ENCODE peak calls at places on chromosomes 7 and 10, in eight cellular contexts. L, P, I, K, T, Y, A and C are unnamed samples.

GRCh38 chr10:74586088-74586585 is 240.3 kb upstream of the KAT6B start:
- ATAC-seq in K (no peak), Y (peak), A (peak), I (peak), T (peak), P (no peak), L (peak), C (peak)

GRCh38 chr7:149855368-149856305 is 17.5 kb downstream of the ZNF862 start:
- ATAC-seq in Y (peak), I (no peak), L (no peak), A (no peak), T (peak), P (peak), K (peak), C (peak)

GRCh38 chr10:96700477-96701099 is 19.7 kb downstream of the PIK3AP1 start:
- ATAC-seq in P (no peak), Y (no peak), I (peak), L (no peak), T (no peak), K (no peak), A (peak), C (no peak)

GRCh38 chr10:70549351-70549961 is 53.1 kb downstream of the PRF1 start:
- ATAC-seq in A (no peak), Y (peak), K (no peak), P (peak), T (peak), L (peak), I (no peak), C (peak)

GRCh38 chr10:15624405-15625191 is 95.1 kb downstream of the ITGA8 start:
- ATAC-seq in Y (no peak), L (no peak), I (no peak), P (peak), A (no peak), T (no peak), K (no peak), C (no peak)

GRCh38 chr7:28033386-28033785 is 147.2 kb downstream of the JAZF1 start:
- ATAC-seq in K (no peak), A (no peak), L (no peak), P (no peak), I (no peak), T (no peak), Y (no peak), C (no peak)

GRCh38 chr7:108094375-108094774 is 35.8 kb downstream of the LAMB4 start:
- ATAC-seq in I (no peak), P (peak), Y (no peak), L (no peak), T (no peak), A (no peak), K (no peak), C (peak)

GRCh38 chr7:127588697-127589482 is 679 bp downstream of the ARF5 start:
- ATAC-seq in Y (peak), I (peak), T (peak), P (peak), L (peak), A (peak), K (peak), C (peak)

GRCh38 chr10:86046845-86047460 is 319.6 kb downstream of the GRID1 start:
- ATAC-seq in T (peak), I (no peak), Y (peak), K (no peak), A (peak), P (no peak), L (no peak), C (no peak)

GRCh38 chr10:103431902-103432301 is 20.3 kb downstream of the CALHM2 start:
- ATAC-seq in A (no peak), I (no peak), L (no peak), K (peak), P (no peak), T (peak), Y (no peak), C (no peak)

GRCh38 chr10:34985823-34986222 is 104.3 kb downstream of the CUL2 start:
- ATAC-seq in P (no peak), L (no peak), K (peak), I (no peak), Y (no peak), T (no peak), A (no peak), C (peak)

GRCh38 chr10:89001024-89001423 is 10.4 kb downstream of the FAS start:
- ATAC-seq in Y (peak), T (peak), A (peak), P (no peak), L (peak), K (no peak), I (peak), C (peak)

GRCh38 chr10:87836098-87836497 is 18.1 kb upstream of the ATAD1 start:
- ATAC-seq in K (no peak), Y (no peak), A (no peak), T (no peak), L (no peak), I (no peak), P (no peak), C (no peak)

GRCh38 chr7:36979810-36980248 is 255.5 kb upstream of the AOAH start:
- ATAC-seq in A (no peak), Y (no peak), T (no peak), I (no peak), K (no peak), P (no peak), L (no peak), C (no peak)

GRCh38 chr7:45013465-45013967 is 13.5 kb downstream of the CCM2 start:
- ATAC-seq in T (no peak), K (no peak), L (no peak), I (peak), A (peak), Y (no peak), P (no peak), C (no peak)

GRCh38 chr7:77783540-77783939 is 14.7 kb downstream of the TMEM60 start:
- ATAC-seq in Y (no peak), T (no peak), K (no peak), I (no peak), P (no peak), A (no peak), L (no peak), C (no peak)

GRCh38 chr10:87842776-87843497 is 20.4 kb downstream of the KLLN start:
- ATAC-seq in A (no peak), P (no peak), T (no peak), L (no peak), K (peak), Y (no peak), I (no peak), C (peak)

GRCh38 chr10:7519351-7519750 is 108.5 kb upstream of the SFMBT2 start:
- ATAC-seq in P (no peak), Y (no peak), T (no peak), I (no peak), K (no peak), L (no peak), A (no peak), C (no peak)

GRCh38 chr10:58638406-58638805 is 125.7 kb downstream of the BICC1 start:
- ATAC-seq in A (no peak), P (no peak), T (no peak), I (no peak), K (no peak), Y (no peak), L (no peak), C (no peak)

GRCh38 chr7:71695189-71695588 is 563.2 kb downstream of the GALNT17 start:
- ATAC-seq in A (no peak), P (no peak), L (no peak), I (no peak), K (no peak), T (no peak), Y (no peak), C (no peak)

GRCh38 chr7:152366662-152367061 is 69.1 kb downstream of the KMT2C start:
- ATAC-seq in P (peak), L (no peak), T (no peak), I (no peak), Y (no peak), A (no peak), K (peak), C (no peak)

GRCh38 chr7:151018421-151019129 is 5.7 kb downstream of the ATG9B start:
- ATAC-seq in L (peak), K (peak), Y (peak), T (peak), I (peak), A (peak), P (no peak), C (no peak)

GRCh38 chr7:28069788-28070187 is 110.8 kb downstream of the JAZF1 start:
- ATAC-seq in T (no peak), K (peak), A (no peak), P (peak), Y (no peak), I (no peak), L (no peak), C (peak)

GRCh38 chr10:69409968-69410367 is 6.8 kb downstream of the TACR2 start:
- ATAC-seq in I (no peak), T (no peak), P (peak), A (no peak), Y (no peak), K (no peak), L (no peak), C (no peak)

GRCh38 chr10:114519756-114520288 is 115.5 kb upstream of the AFAP1L2 start:
- ATAC-seq in Y (no peak), T (peak), K (peak), P (peak), A (no peak), I (no peak), L (no peak), C (no peak)

GRCh38 chr10:784377-784758 is 94.9 kb upstream of the DIP2C start:
- ATAC-seq in T (no peak), K (no peak), P (peak), A (no peak), Y (no peak), I (no peak), L (no peak), C (peak)

GRCh38 chr7:55046582-55047347 is 27.9 kb downstream of the EGFR start:
- ATAC-seq in Y (no peak), A (no peak), L (no peak), P (no peak), I (no peak), T (no peak), K (no peak), C (no peak)

GRCh38 chr7:90165724-90166123 is 11.5 kb downstream of the STEAP1 start:
- ATAC-seq in Y (no peak), A (no peak), L (no peak), I (no peak), K (no peak), P (no peak), T (no peak), C (no peak)

GRCh38 chr7:607938-608337 is 88.3 kb upstream of the PDGFA start:
- ATAC-seq in L (no peak), A (no peak), T (no peak), I (no peak), K (no peak), Y (no peak), P (no peak), C (no peak)

GRCh38 chr7:90211391-90212148 is at the start of gene STEAP2:
- ATAC-seq in P (peak), K (peak), I (no peak), T (peak), L (no peak), A (peak), Y (peak), C (peak)

GRCh38 chr7:157875230-157876179 is 538.7 kb downstream of the DNAJB6 start:
- ATAC-seq in A (peak), L (peak), Y (peak), T (peak), K (no peak), P (peak), I (no peak), C (no peak)

GRCh38 chr7:155597753-155598140 is 46.7 kb upstream of the RBM33 start:
- ATAC-seq in A (no peak), P (no peak), L (no peak), K (no peak), Y (no peak), T (no peak), I (no peak), C (no peak)